ENCODE peak calls at places on chromosomes 11 and 22, in six cellular contexts. G, J, Y, N, V and L are unnamed samples.

GRCh38 chr11:130211781-130212401 is 52.3 kb downstream of the ST14 start:
- DNase-seq in V (no peak), J (no peak), Y (peak), N (no peak), G (no peak), L (no peak)

GRCh38 chr22:44137415-44137814 is 43.3 kb upstream of the PARVG start:
- DNase-seq in G (no peak), J (no peak), Y (peak), V (no peak), N (no peak), L (no peak)

GRCh38 chr22:28179392-28179791 is 260.3 kb upstream of the PITPNB start:
- DNase-seq in Y (no peak), N (peak), V (no peak), J (no peak), G (no peak), L (peak)

GRCh38 chr11:3201677-3202181 is 16.9 kb downstream of the MRGPRG start:
- DNase-seq in N (no peak), J (no peak), Y (peak), V (no peak), G (no peak), L (no peak)

GRCh38 chr11:77775941-77776340 is 44.6 kb downstream of the RSF1 start:
- DNase-seq in J (no peak), V (no peak), G (no peak), Y (no peak), N (no peak), L (no peak)

GRCh38 chr11:57150454-57150917 is 31.3 kb upstream of the LRRC55 start:
- DNase-seq in Y (no peak), J (no peak), V (no peak), G (no peak), N (no peak), L (no peak)

GRCh38 chr11:125903753-125904659 is at the start of gene DDX25:
- DNase-seq in V (no peak), J (no peak), N (no peak), Y (no peak), G (peak), L (no peak)

GRCh38 chr22:37353839-37354238 is 71.5 kb downstream of the CYTH4 start:
- DNase-seq in Y (no peak), J (no peak), V (no peak), G (no peak), N (peak), L (peak)

GRCh38 chr22:19407649-19408606 is 23.6 kb downstream of the HIRA start:
- DNase-seq in G (no peak), J (no peak), Y (peak), N (no peak), V (no peak), L (no peak)

GRCh38 chr22:28425211-28425610 is 254.4 kb downstream of the TTC28 start:
- DNase-seq in G (no peak), J (no peak), Y (no peak), N (no peak), V (no peak), L (no peak)

GRCh38 chr11:60641940-60642339 is 57.5 kb upstream of the MS4A8 start:
- DNase-seq in Y (no peak), N (no peak), J (no peak), G (no peak), V (no peak), L (no peak)

GRCh38 chr11:121659811-121660210 is 207.0 kb upstream of the SORL1-AS1 start:
- DNase-seq in Y (no peak), J (no peak), V (no peak), N (no peak), G (no peak), L (no peak)

GRCh38 chr11:89381094-89381493 is 110.1 kb downstream of the NOX4 start:
- DNase-seq in V (no peak), J (no peak), N (peak), G (no peak), Y (no peak), L (peak)

GRCh38 chr11:8604078-8604723 is 10.2 kb upstream of the STK33 start:
- DNase-seq in V (no peak), J (no peak), G (no peak), N (peak), Y (no peak), L (peak)

GRCh38 chr22:37817705-37818311 is 5.4 kb upstream of the GALR3 start:
- DNase-seq in Y (peak), V (no peak), J (peak), N (peak), G (peak), L (peak)

GRCh38 chr22:20762233-20762796 is 11.6 kb upstream of the SERPIND1 start:
- DNase-seq in Y (no peak), J (no peak), G (no peak), N (no peak), V (no peak), L (no peak)

GRCh38 chr11:8329961-8330361 is 66.3 kb upstream of the LMO1 start:
- DNase-seq in G (no peak), V (no peak), Y (peak), J (no peak), N (no peak), L (no peak)

GRCh38 chr11:131095501-131096185 is 179.4 kb upstream of the SNX19 start:
- DNase-seq in G (no peak), J (no peak), Y (no peak), V (no peak), N (no peak), L (no peak)